ENCODE peak calls at places on chromosomes 16 and 17, in six cellular contexts. U is epithelial cell of esophagus, J is left ventricle myocardium inferior, E is osteocyte, S is fibroblast of lung, V is fibroblast of pulmonary artery. K is an unnamed sample.

GRCh38 chr16:50202926-50203624 is 50.0 kb downstream of the TENT4B start:
- DNase-seq in U (peak; percentile 69), J (no peak), E (no peak), S (peak; percentile 93), V (peak; percentile 95), K (peak; percentile 97)

GRCh38 chr17:29243792-29244191 is 2.9 kb upstream of the CRYBA1 start:
- DNase-seq in U (no peak), J (no peak), E (no peak), S (peak; percentile 37), V (peak; percentile 42), K (peak; percentile 45)

GRCh38 chr17:1492249-1493206 is at the start of gene MYO1C:
- DNase-seq in U (no peak), J (peak; percentile 40), E (no peak), S (no peak), V (no peak), K (no peak)

GRCh38 chr17:50877838-50878237 is 11.7 kb upstream of the TOB1 start:
- DNase-seq in U (no peak), J (no peak), E (no peak), S (no peak), V (no peak), K (no peak)

GRCh38 chr16:66898207-66898606 is 17.9 kb downstream of the PDP2 start:
- DNase-seq in U (peak; percentile 92), J (no peak), E (no peak), S (peak; percentile 55), V (no peak), K (peak; percentile 69)

GRCh38 chr16:82096641-82097040 is 61.6 kb downstream of the HSD17B2 start:
- DNase-seq in U (no peak), J (no peak), E (no peak), S (no peak), V (no peak), K (no peak)

GRCh38 chr16:77790964-77791363 is 2.6 kb downstream of the VAT1L start:
- DNase-seq in U (no peak), J (no peak), E (no peak), S (no peak), V (no peak), K (no peak)

GRCh38 chr17:33871720-33872535 is 383.2 kb upstream of the CCL2 start:
- DNase-seq in U (peak; percentile 64), J (no peak), E (no peak), S (no peak), V (no peak), K (no peak)

GRCh38 chr17:37490638-37491614 is 1.2 kb downstream of the DUSP14 start:
- DNase-seq in U (peak; percentile 91), J (peak; percentile 26), E (no peak), S (peak; percentile 84), V (peak; percentile 88), K (peak; percentile 84)

GRCh38 chr17:45794840-45795239 is 10.7 kb downstream of the CRHR1 start:
- DNase-seq in U (peak; percentile 8), J (no peak), E (no peak), S (no peak), V (no peak), K (peak; percentile 10)
- TF ChIP-seq CTCF in U (no peak), J (no peak), E (no peak), S (no peak), V (no peak), K (peak; percentile 50)

GRCh38 chr16:56869513-56870270 is 4.7 kb downstream of the SLC12A3 start:
- DNase-seq in U (peak; percentile 20), J (no peak), E (no peak), S (no peak), V (peak; percentile 18), K (peak; percentile 17)
- TF ChIP-seq CTCF in U (no peak), J (no peak), E (no peak), S (no peak), V (peak; percentile 14), K (peak; percentile 59)

GRCh38 chr16:30417447-30418349 is 10.3 kb downstream of the ZNF771 start:
- DNase-seq in U (peak; percentile 96), J (peak; percentile 85), E (peak; percentile 91), S (peak; percentile 92), V (peak; percentile 94), K (peak; percentile 71)
- TF ChIP-seq CTCF in U (no peak), J (peak; percentile 52), E (peak; percentile 31), S (no peak), V (no peak), K (no peak)

DNA sequence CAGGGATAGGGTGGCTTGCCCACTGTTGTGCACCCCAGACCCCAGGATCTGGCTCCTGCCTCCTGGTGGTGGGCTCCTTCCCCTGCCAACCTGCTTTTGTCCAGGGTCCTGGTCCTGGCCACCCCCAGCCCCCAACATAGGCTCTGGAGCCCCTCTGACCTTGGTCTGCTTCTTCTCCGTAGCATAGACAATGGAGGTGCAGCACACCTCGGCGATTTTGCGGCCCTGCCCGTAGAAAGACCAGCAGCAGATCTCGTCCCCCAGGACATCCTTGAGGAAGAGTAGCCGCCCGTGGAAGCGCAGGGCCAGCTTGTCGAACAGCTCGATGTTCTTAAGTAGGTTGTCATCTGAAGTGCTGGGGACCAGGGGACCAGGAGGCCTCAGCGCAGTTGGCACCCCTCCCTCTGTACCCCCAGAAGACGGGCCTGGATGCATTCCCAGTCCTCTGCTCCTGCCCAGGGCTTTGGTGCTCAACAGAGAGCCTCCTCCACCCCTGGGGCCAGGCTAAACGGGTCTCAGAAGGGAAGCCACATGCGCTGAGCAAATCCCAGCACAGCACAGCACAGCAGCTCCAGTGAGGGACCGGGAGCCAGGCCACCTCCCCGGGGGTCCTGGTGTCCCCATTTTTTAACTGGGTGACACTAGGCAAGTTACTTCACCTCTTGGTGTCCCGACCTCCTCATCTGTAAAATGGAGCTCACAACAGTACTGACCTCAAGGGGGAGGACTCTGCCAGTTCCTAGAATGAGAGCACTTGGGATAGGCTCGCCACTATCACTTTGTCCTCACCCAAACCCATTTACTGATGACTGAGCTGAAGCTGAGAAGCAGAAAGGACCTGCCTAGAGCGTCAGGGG is 10.8 kb downstream of the ASPHD1 start:
- DNase-seq in U (no peak), J (no peak), E (no peak), S (no peak), V (no peak), K (no peak)
- TF ChIP-seq CTCF in U (no peak), J (no peak), E (no peak), S (no peak), V (no peak), K (no peak)

GRCh38 chr17:72004011-72004427 is 116.8 kb upstream of the SOX9 start:
- DNase-seq in U (peak; percentile 70), J (no peak), E (no peak), S (no peak), V (peak; percentile 1), K (no peak)
- TF ChIP-seq CTCF in U (no peak), J (no peak), E (no peak), S (no peak), V (no peak), K (no peak)